ENCODE peak calls at places on chromosomes 12 and 14, in eight cellular contexts. E, H, K, B, O, N, U and Q are unnamed samples.

GRCh38 chr12:54612216-54612750 is 22.4 kb downstream of the LACRT start:
- DNase-seq in E (no peak), H (no peak), K (no peak), B (no peak), O (no peak), N (no peak), U (no peak), Q (no peak)

GRCh38 chr14:55654233-55654632 is 74.2 kb downstream of the KTN1 start:
- DNase-seq in E (peak), H (no peak), K (no peak), B (no peak), O (peak), N (no peak), U (no peak), Q (no peak)

GRCh38 chr12:124682425-124683329 is 115.3 kb upstream of the NCOR2 start:
- DNase-seq in E (no peak), H (no peak), K (no peak), B (no peak), O (no peak), N (no peak), U (no peak), Q (no peak)

GRCh38 chr12:103677341-103677740 is 90.3 kb downstream of the STAB2 start:
- DNase-seq in E (no peak), H (peak), K (no peak), B (peak), O (no peak), N (no peak), U (no peak), Q (no peak)

GRCh38 chr14:59356783-59357182 is 108.4 kb downstream of the GPR135 start:
- DNase-seq in E (no peak), H (no peak), K (no peak), B (no peak), O (no peak), N (no peak), U (no peak), Q (no peak)

GRCh38 chr14:22556021-22556989 is 32.7 kb downstream of the DAD1 start:
- DNase-seq in E (peak), H (peak), K (peak), B (peak), O (peak), N (no peak), U (peak), Q (peak)

GRCh38 chr14:69090187-69090789 is 62.6 kb downstream of the DCAF5 start:
- DNase-seq in E (peak), H (no peak), K (no peak), B (peak), O (peak), N (peak), U (no peak), Q (no peak)

GRCh38 chr12:113157218-113157859 is 7.8 kb downstream of the CFAP73 start:
- DNase-seq in E (no peak), H (no peak), K (no peak), B (no peak), O (no peak), N (no peak), U (no peak), Q (no peak)

GRCh38 chr12:27870939-27871338 is 90.9 kb upstream of the MANSC4 start:
- DNase-seq in E (peak), H (no peak), K (no peak), B (peak), O (peak), N (no peak), U (no peak), Q (no peak)

GRCh38 chr12:121181181-121181580 is 28.7 kb upstream of the P2RX4 start:
- DNase-seq in E (peak), H (no peak), K (no peak), B (no peak), O (peak), N (no peak), U (no peak), Q (no peak)

GRCh38 chr12:40745386-40745785 is 53.1 kb downstream of the CNTN1 start:
- DNase-seq in E (no peak), H (no peak), K (no peak), B (no peak), O (no peak), N (peak), U (no peak), Q (no peak)

GRCh38 chr14:64915797-64916196 is 1.5 kb downstream of the CHURC1 start:
- DNase-seq in E (no peak), H (no peak), K (no peak), B (no peak), O (no peak), N (no peak), U (no peak), Q (no peak)

GRCh38 chr12:102374190-102374589 is 106.2 kb downstream of the IGF1 start:
- DNase-seq in E (no peak), H (no peak), K (no peak), B (no peak), O (no peak), N (no peak), U (no peak), Q (no peak)

GRCh38 chr14:103199141-103199540 is 75.9 kb downstream of the TNFAIP2 start:
- DNase-seq in E (peak), H (no peak), K (no peak), B (no peak), O (peak), N (peak), U (no peak), Q (no peak)

GRCh38 chr12:42407306-42407705 is 81.3 kb downstream of the PPHLN1 start:
- DNase-seq in E (no peak), H (no peak), K (no peak), B (peak), O (no peak), N (peak), U (no peak), Q (no peak)

GRCh38 chr12:71846322-71846940 is 6.9 kb downstream of the TBC1D15 start:
- DNase-seq in E (peak), H (no peak), K (no peak), B (peak), O (peak), N (peak), U (no peak), Q (no peak)

GRCh38 chr14:20512139-20512905 is 7.0 kb downstream of the RNASE10 start:
- DNase-seq in E (peak), H (no peak), K (no peak), B (peak), O (peak), N (no peak), U (no peak), Q (no peak)

GRCh38 chr12:75207338-75208083 is 2.1 kb downstream of the KCNC2 start:
- DNase-seq in E (no peak), H (no peak), K (peak), B (no peak), O (no peak), N (no peak), U (no peak), Q (peak)
- H3K4me3 ChIP-seq in E (no peak), H (no peak), K (no peak), B (no peak), O (no peak), N (no peak), U (no peak), Q (no peak)

GRCh38 chr12:8032242-8033152 is at the start of gene FOXJ2:
- DNase-seq in E (peak), H (peak), K (peak), B (peak), O (peak), N (peak), U (peak), Q (peak)
- TF ChIP-seq CTCF in E (no peak), H (no peak), K (no peak), B (no peak), O (no peak), N (no peak), U (no peak), Q (no peak)

GRCh38 chr14:101970830-101971400 is 6.5 kb downstream of the DYNC1H1 start:
- DNase-seq in E (no peak), H (no peak), K (no peak), B (no peak), O (no peak), N (no peak), U (no peak), Q (no peak)

GRCh38 chr14:101975231-101975630 is 10.9 kb downstream of the DYNC1H1 start:
- DNase-seq in E (no peak), H (no peak), K (no peak), B (no peak), O (no peak), N (no peak), U (no peak), Q (no peak)

GRCh38 chr14:101969480-101969879 is 5.1 kb downstream of the DYNC1H1 start:
- DNase-seq in E (no peak), H (no peak), K (no peak), B (no peak), O (no peak), N (no peak), U (no peak), Q (no peak)

GRCh38 chr14:101972126-101972785 is 7.9 kb downstream of the DYNC1H1 start:
- DNase-seq in E (peak), H (peak), K (peak), B (peak), O (peak), N (peak), U (peak), Q (peak)

GRCh38 chr14:101973356-101973755 is 9.0 kb downstream of the DYNC1H1 start:
- DNase-seq in E (no peak), H (no peak), K (no peak), B (no peak), O (no peak), N (no peak), U (no peak), Q (no peak)
- H3K4me3 ChIP-seq in E (no peak), H (no peak), K (no peak), B (no peak), O (no peak), N (no peak), U (no peak), Q (no peak)

GRCh38 chr14:53663709-53664108 is 292.9 kb downstream of the BMP4 start:
- DNase-seq in E (peak), H (no peak), K (no peak), B (no peak), O (peak), N (peak), U (peak), Q (no peak)
- TF ChIP-seq CTCF in E (peak), H (no peak), K (no peak), B (peak), O (peak), N (peak), U (peak), Q (peak)